ENCODE peak calls at places on chromosome 11, in seven cellular contexts. X, E, S, W, D, N and P are unnamed samples.
A peak's percentile ranks its signal among the peaks of the same experiment; 100 is the strongest.

GRCh38 chr11:128361451-128362020 is 225.8 kb downstream of the ETS1 start:
- DNase-seq in W (no peak), X (no peak), S (no peak), N (no peak), E (peak; percentile 91), D (no peak), P (no peak)

GRCh38 chr11:125257185-125257584 is 92.6 kb downstream of the PKNOX2 start:
- DNase-seq in D (no peak), N (no peak), E (no peak), X (no peak), S (no peak), W (no peak), P (no peak)

GRCh38 chr11:43923327-43924111 is 18.9 kb upstream of the C11orf96 start:
- DNase-seq in X (no peak), D (no peak), E (peak; percentile 68), S (peak; percentile 89), N (no peak), W (no peak), P (peak; percentile 71)

GRCh38 chr11:19557720-19558140 is 154.9 kb upstream of the NAV2 start:
- DNase-seq in X (peak; percentile 65), W (peak; percentile 68), S (peak; percentile 87), E (peak; percentile 47), D (peak; percentile 90), N (peak; percentile 72), P (peak; percentile 73)

GRCh38 chr11:72352859-72353551 is 81.3 kb downstream of the CLPB start:
- DNase-seq in S (no peak), X (no peak), D (no peak), W (peak; percentile 49), E (peak; percentile 69), N (peak; percentile 79), P (peak; percentile 80)

GRCh38 chr11:11533751-11534150 is 88.1 kb downstream of the GALNT18 start:
- DNase-seq in X (no peak), N (no peak), W (no peak), E (no peak), S (no peak), D (no peak), P (no peak)

GRCh38 chr11:44726278-44727113 is at the start of gene TSPAN18:
- DNase-seq in E (no peak), D (no peak), S (no peak), X (peak; percentile 30), N (peak; percentile 86), W (peak; percentile 88), P (no peak)

GRCh38 chr11:40130427-40130826 is 1329.0 kb downstream of the LRRC4C start:
- DNase-seq in E (peak; percentile 11), D (no peak), N (peak; percentile 8), X (no peak), S (no peak), W (no peak), P (no peak)

GRCh38 chr11:83764643-83765042 is 478.5 kb upstream of the CCDC90B start:
- DNase-seq in W (no peak), X (no peak), N (peak; percentile 29), S (no peak), E (no peak), D (no peak), P (no peak)

GRCh38 chr11:34068098-34068497 is 16.6 kb downstream of the CAPRIN1 start:
- DNase-seq in D (no peak), N (no peak), X (no peak), W (no peak), E (peak; percentile 84), S (no peak), P (peak; percentile 24)

GRCh38 chr11:34064291-34064690 is 12.8 kb downstream of the CAPRIN1 start:
- DNase-seq in D (no peak), S (no peak), N (no peak), E (no peak), W (no peak), X (no peak), P (no peak)

GRCh38 chr11:34063061-34063795 is 11.7 kb downstream of the CAPRIN1 start:
- DNase-seq in N (no peak), E (no peak), W (no peak), X (no peak), D (no peak), S (no peak), P (no peak)

GRCh38 chr11:34067383-34068065 is 16.0 kb downstream of the CAPRIN1 start:
- DNase-seq in S (no peak), E (no peak), X (no peak), D (no peak), W (no peak), N (peak; percentile 44), P (no peak)

DNA sequence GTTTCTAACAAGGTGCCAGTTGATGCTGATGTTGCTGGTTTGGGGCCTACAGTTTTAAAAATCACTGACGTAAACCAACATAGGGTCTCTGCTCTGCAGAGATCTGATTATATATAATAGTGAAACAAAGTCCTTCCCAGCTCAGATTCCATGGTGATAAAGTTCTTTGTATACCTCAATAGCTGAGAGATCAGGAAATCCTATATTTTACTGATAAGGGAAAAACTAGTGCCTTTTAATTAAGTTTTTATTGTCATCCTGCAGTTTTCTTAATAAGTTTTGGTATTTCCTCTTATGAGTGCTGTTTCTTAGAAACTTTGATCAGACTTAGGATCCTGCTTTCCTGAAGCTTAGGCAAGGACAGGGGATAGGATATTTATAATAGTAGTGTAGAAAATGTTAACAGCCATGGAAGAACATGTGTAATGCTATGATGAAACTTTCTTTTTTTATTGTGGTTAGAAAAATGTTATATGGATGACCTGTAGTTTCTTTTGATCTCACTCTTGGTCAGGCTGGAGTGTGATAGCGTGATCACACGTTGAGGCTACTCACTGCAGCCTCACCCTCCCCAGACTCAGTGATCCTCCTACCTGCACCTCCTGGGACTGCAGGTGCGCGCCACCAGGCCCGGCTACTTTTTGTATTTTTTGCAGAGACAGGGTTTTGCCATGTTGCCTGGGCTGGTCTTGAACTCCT is 14.1 kb downstream of the CAPRIN1 start:
- DNase-seq in N (no peak), X (peak; percentile 19), E (peak; percentile 49), D (no peak), S (no peak), W (no peak), P (no peak)
- TF ChIP-seq CTCF in N (no peak), X (peak; percentile 44), E (peak; percentile 6), D (no peak), S (no peak), W (no peak), P (peak; percentile 31)

GRCh38 chr11:17906436-17906835 is 106.4 kb downstream of the SERGEF start:
- DNase-seq in X (no peak), N (peak; percentile 9), D (no peak), W (no peak), S (no peak), E (no peak), P (peak; percentile 28)
- TF ChIP-seq CTCF in X (no peak), N (peak; percentile 9), D (no peak), W (no peak), S (peak; percentile 42), E (no peak), P (peak; percentile 45)

DNA sequence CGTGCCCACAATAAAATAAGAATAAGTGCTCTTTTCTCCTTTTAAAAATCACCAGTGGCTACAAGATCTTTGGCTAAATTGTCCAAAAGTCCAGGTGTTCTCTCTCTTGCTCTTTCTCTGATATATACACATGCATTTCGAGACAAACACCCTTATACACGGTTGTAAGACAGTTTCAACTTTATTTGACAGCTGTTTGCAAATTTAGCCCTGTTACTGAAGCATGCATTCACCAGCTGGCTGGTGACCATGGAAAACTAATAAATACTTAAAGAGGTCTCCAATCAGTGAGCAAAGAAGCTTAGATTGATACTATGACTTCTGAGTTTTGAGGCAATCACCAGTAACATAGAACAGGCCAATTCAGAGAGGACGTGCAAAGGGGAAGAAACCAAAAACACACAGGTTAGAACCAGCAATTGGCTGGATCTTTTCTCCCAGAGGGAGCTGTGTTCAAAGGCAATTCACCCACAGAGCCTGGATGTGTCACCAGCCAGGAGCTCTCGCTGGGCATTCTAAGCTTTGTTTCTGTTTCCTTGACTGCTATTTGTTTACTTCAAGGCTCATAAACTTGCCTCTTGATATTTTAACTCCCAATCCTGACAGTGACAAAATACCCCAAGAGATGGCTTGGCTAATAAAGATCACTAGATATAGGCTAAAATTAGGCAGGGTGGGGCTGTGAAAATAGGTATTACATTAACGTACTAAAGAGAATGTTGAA is 113.5 kb upstream of the MTMR2 start:
- DNase-seq in D (no peak), E (peak; percentile 52), W (no peak), X (no peak), S (no peak), N (no peak), P (peak; percentile 67)
- TF ChIP-seq CTCF in D (no peak), E (no peak), W (no peak), X (no peak), S (no peak), N (no peak), P (peak; percentile 32)

DNA sequence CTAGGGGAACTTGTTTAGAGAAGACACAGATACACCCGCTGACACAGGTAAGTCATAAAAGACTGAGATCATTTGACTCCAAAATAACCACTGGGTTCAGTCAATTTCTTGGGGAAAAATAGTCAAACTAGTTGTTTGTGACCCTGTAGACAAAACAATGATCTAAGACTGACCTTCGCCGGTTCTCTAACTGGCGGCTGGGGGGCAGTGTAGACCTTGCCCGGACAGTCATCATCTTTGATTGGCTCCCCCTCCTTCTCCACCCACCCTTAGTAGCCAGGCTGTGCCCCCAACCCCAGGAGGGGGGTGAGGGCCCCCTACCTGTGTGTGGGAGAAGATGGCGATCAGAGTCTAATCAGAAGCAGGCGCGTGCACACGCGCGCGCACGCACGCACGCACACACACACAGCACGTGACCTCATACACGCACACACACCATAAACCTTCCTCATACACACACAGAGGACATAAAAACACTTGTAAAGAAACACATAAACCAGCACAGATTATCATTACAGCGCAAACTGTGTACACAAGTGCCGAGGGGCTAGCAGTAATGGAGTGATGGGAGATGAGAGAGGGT is 12.4 kb downstream of the NECTIN1 start:
- DNase-seq in W (no peak), N (no peak), S (no peak), X (no peak), D (no peak), E (no peak), P (no peak)
- TF ChIP-seq CTCF in W (no peak), N (no peak), S (no peak), X (no peak), D (no peak), E (peak; percentile 39), P (no peak)

GRCh38 chr11:130068986-130069683 is 559 bp upstream of the APLP2 start:
- DNase-seq in E (peak; percentile 84), D (peak; percentile 81), S (peak; percentile 73), W (no peak), N (no peak), X (peak; percentile 53), P (peak; percentile 79)
- TF ChIP-seq CTCF in E (peak; percentile 15), D (no peak), S (no peak), W (no peak), N (no peak), X (no peak), P (peak; percentile 21)

DNA sequence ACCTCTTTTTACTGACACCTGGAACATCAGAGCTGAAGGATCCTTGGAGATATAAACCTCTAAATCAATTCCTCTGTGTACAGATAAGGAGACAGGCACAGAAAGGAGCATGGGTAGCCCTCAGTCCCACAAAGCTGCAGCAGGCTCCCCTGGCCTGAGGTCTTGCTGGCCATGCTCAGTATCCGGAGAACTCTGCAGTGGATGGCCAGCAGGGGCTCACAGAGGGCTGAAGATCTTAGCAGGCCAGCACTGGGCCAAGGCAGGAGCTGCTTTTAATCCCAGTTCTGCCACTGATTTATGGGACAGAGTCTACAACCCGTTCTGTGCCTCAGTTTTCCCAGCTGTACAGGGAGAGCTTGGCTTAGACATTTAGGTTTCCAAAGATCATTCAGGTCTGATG is 52.6 kb upstream of the LRRC32 start:
- DNase-seq in X (no peak), E (no peak), N (no peak), S (no peak), W (no peak), D (no peak), P (no peak)
- TF ChIP-seq CTCF in X (no peak), E (no peak), N (no peak), S (no peak), W (no peak), D (no peak), P (no peak)